ENCODE peak calls at places on chromosome 7, in seven cellular contexts. W is mucosa of gallbladder; V is activated gamma-delta T cell treated with Interleukin-2 at 50 U/mL for 16 hours; H is stimulated activated CD8-positive, alpha-beta memory T cell treated with anti-CD3 and anti-CD28 coated beads, Interleukin-2, amount 100 ng/mL, for 48 hours; S is activated T-cell treated with anti-CD3 and anti-CD28 coated beads, Interleukin-2, amount 50 U/mL, for 72 hours; T is naive thymus-derived CD8-positive, alpha-beta T cell; R is memory B cell. Z is an unnamed sample.

GRCh38 chr7:130875901-130876300 is 141.9 kb upstream of the KLF14 start:
- DNase-seq in W (no peak), V (no peak), H (no peak), S (no peak), T (no peak), R (no peak), Z (no peak)

GRCh38 chr7:78501064-78501463 is 702.5 kb downstream of the PHTF2 start:
- DNase-seq in W (no peak), V (no peak), H (no peak), S (no peak), T (no peak), R (no peak), Z (no peak)

GRCh38 chr7:44073664-44074348 is 8.4 kb upstream of the PGAM2 start:
- DNase-seq in W (peak), V (peak), H (peak), S (peak), T (peak), R (peak), Z (peak)

GRCh38 chr7:69502358-69502757 is 95.9 kb upstream of the AUTS2 start:
- DNase-seq in W (no peak), V (no peak), H (no peak), S (no peak), T (no peak), R (no peak), Z (no peak)

GRCh38 chr7:27242580-27243339 is at the start of gene EVX1:
- DNase-seq in W (no peak), V (no peak), H (no peak), S (peak), T (peak), R (peak), Z (no peak)

GRCh38 chr7:98354052-98354451 is 46.8 kb downstream of the BAIAP2L1 start:
- DNase-seq in W (no peak), V (no peak), H (no peak), S (no peak), T (no peak), R (no peak), Z (no peak)

GRCh38 chr7:102152672-102153585 is 133.7 kb upstream of the SH2B2 start:
- DNase-seq in W (peak), V (no peak), H (no peak), S (no peak), T (no peak), R (no peak), Z (no peak)

GRCh38 chr7:157502701-157503111 is 165.9 kb downstream of the DNAJB6 start:
- DNase-seq in W (no peak), V (peak), H (peak), S (peak), T (peak), R (no peak), Z (no peak)

GRCh38 chr7:15891151-15891842 is 204.8 kb upstream of the MEOX2 start:
- DNase-seq in W (no peak), V (no peak), H (no peak), S (no peak), T (no peak), R (no peak), Z (no peak)

GRCh38 chr7:108459922-108460551 is 3.8 kb upstream of the NRCAM start:
- DNase-seq in W (peak), V (no peak), H (no peak), S (peak), T (peak), R (no peak), Z (no peak)

GRCh38 chr7:25240340-25240739 is 12.1 kb upstream of the NPVF start:
- DNase-seq in W (no peak), V (no peak), H (no peak), S (no peak), T (no peak), R (no peak), Z (no peak)

GRCh38 chr7:2041496-2042367 is 191.0 kb downstream of the MAD1L1 start:
- DNase-seq in W (no peak), V (no peak), H (no peak), S (no peak), T (no peak), R (no peak), Z (no peak)

GRCh38 chr7:149261321-149261828 is 621 bp upstream of the ZNF783 start:
- DNase-seq in W (no peak), V (no peak), H (peak), S (peak), T (no peak), R (no peak), Z (no peak)

GRCh38 chr7:4006687-4007086 is 675.4 kb upstream of the FOXK1 start:
- DNase-seq in W (no peak), V (no peak), H (no peak), S (no peak), T (no peak), R (no peak), Z (no peak)

GRCh38 chr7:26449175-26450165 is 157.8 kb downstream of the SNX10 start:
- DNase-seq in W (no peak), V (no peak), H (no peak), S (no peak), T (no peak), R (no peak), Z (no peak)

GRCh38 chr7:30162622-30163124 is 27.9 kb downstream of the MTURN start:
- DNase-seq in W (no peak), V (peak), H (no peak), S (peak), T (no peak), R (no peak), Z (no peak)

GRCh38 chr7:153061913-153062528 is 302.5 kb downstream of the ACTR3B start:
- DNase-seq in W (no peak), V (no peak), H (no peak), S (no peak), T (no peak), R (no peak), Z (no peak)

GRCh38 chr7:149330914-149331567 is 69.0 kb downstream of the ZNF783 start:
- DNase-seq in W (no peak), V (no peak), H (no peak), S (peak), T (no peak), R (no peak), Z (peak)

GRCh38 chr7:6558837-6559236 is 7.6 kb upstream of the GRID2IP start:
- DNase-seq in W (no peak), V (no peak), H (no peak), S (peak), T (no peak), R (no peak), Z (no peak)

GRCh38 chr7:50610521-50611277 is 45.5 kb upstream of the DDC start:
- DNase-seq in W (no peak), V (peak), H (no peak), S (peak), T (peak), R (no peak), Z (no peak)

GRCh38 chr7:71236488-71237179 is 104.7 kb downstream of the GALNT17 start:
- DNase-seq in W (no peak), V (no peak), H (no peak), S (no peak), T (no peak), R (no peak), Z (no peak)

GRCh38 chr7:12712236-12712635 is 24.8 kb downstream of the ARL4A start:
- DNase-seq in W (no peak), V (no peak), H (no peak), S (no peak), T (no peak), R (no peak), Z (no peak)

GRCh38 chr7:106855540-106856132 is 9.4 kb upstream of the PIK3CG start:
- DNase-seq in W (no peak), V (no peak), H (no peak), S (no peak), T (no peak), R (no peak), Z (no peak)

GRCh38 chr7:43764807-43765491 is 6.5 kb downstream of the BLVRA start:
- DNase-seq in W (no peak), V (no peak), H (no peak), S (no peak), T (no peak), R (no peak), Z (no peak)

GRCh38 chr7:40482794-40483374 is 348.1 kb downstream of the SUGCT start:
- DNase-seq in W (no peak), V (no peak), H (no peak), S (no peak), T (no peak), R (no peak), Z (no peak)

GRCh38 chr7:133547981-133548380 is 295.1 kb downstream of the EXOC4 start:
- DNase-seq in W (no peak), V (no peak), H (no peak), S (no peak), T (no peak), R (no peak), Z (no peak)

GRCh38 chr7:16697507-16698199 is 51.7 kb downstream of the BZW2 start:
- DNase-seq in W (no peak), V (no peak), H (no peak), S (no peak), T (no peak), R (no peak), Z (no peak)

GRCh38 chr7:22001345-22002004 is 55.8 kb upstream of the CDCA7L start:
- DNase-seq in W (peak), V (peak), H (no peak), S (peak), T (peak), R (peak), Z (no peak)

GRCh38 chr7:1045038-1045726 is 836 bp downstream of the GPR146 start:
- DNase-seq in W (no peak), V (no peak), H (no peak), S (no peak), T (no peak), R (no peak), Z (no peak)

GRCh38 chr7:29426587-29426986 is 137.0 kb upstream of the PRR15 start:
- DNase-seq in W (no peak), V (no peak), H (no peak), S (no peak), T (no peak), R (no peak), Z (no peak)

GRCh38 chr7:149097088-149097487 is 6.6 kb upstream of the ZNF786 start:
- DNase-seq in W (no peak), V (no peak), H (no peak), S (no peak), T (no peak), R (no peak), Z (no peak)

GRCh38 chr7:18993933-18994668 is 123.3 kb downstream of the TWIST1 start:
- DNase-seq in W (no peak), V (no peak), H (no peak), S (no peak), T (no peak), R (no peak), Z (no peak)

GRCh38 chr7:151416135-151416740 is 6.4 kb upstream of the WDR86 start:
- DNase-seq in W (no peak), V (no peak), H (no peak), S (no peak), T (no peak), R (no peak), Z (no peak)

GRCh38 chr7:13751771-13752170 is 237.7 kb downstream of the ETV1 start:
- DNase-seq in W (no peak), V (no peak), H (no peak), S (no peak), T (no peak), R (no peak), Z (no peak)

GRCh38 chr7:114879554-114879953 is 42.3 kb upstream of the MDFIC start:
- DNase-seq in W (no peak), V (no peak), H (no peak), S (no peak), T (no peak), R (no peak), Z (no peak)

GRCh38 chr7:155198901-155199845 is 98.5 kb upstream of the INSIG1 start:
- DNase-seq in W (no peak), V (no peak), H (no peak), S (peak), T (no peak), R (no peak), Z (no peak)

Z was measured in CMK.